ENCODE peak calls at places on chromosomes 13 and 19, in seven cellular contexts. I, M, C, Y, V, N and J are unnamed samples.

GRCh38 chr19:20077791-20078463 is at the start of gene ZNF90:
- DNase-seq in I (peak), M (peak), C (peak), Y (peak), V (peak), N (peak), J (peak)

GRCh38 chr19:15812059-15812722 is 3.3 kb downstream of the OR10H1 start:
- DNase-seq in I (peak), M (no peak), C (peak), Y (no peak), V (no peak), N (no peak), J (no peak)

GRCh38 chr13:109410868-109411267 is 375.5 kb downstream of the IRS2 start:
- DNase-seq in I (no peak), M (no peak), C (no peak), Y (no peak), V (no peak), N (no peak), J (no peak)

GRCh38 chr13:109355129-109355528 is 431.3 kb downstream of the IRS2 start:
- DNase-seq in I (no peak), M (no peak), C (no peak), Y (no peak), V (no peak), N (no peak), J (no peak)

GRCh38 chr19:10961763-10962536 is 1.1 kb downstream of the SMARCA4 start:
- DNase-seq in I (no peak), M (no peak), C (no peak), Y (no peak), V (no peak), N (no peak), J (no peak)

GRCh38 chr13:90926459-90926858 is 421.0 kb upstream of the MIR17HG start:
- DNase-seq in I (no peak), M (no peak), C (no peak), Y (peak), V (peak), N (no peak), J (no peak)

GRCh38 chr13:36096411-36097184 is 34.6 kb downstream of the DCLK1 start:
- DNase-seq in I (no peak), M (no peak), C (no peak), Y (no peak), V (peak), N (no peak), J (no peak)

GRCh38 chr13:43301341-43301969 is 278.1 kb downstream of the DNAJC15 start:
- DNase-seq in I (no peak), M (no peak), C (no peak), Y (peak), V (peak), N (no peak), J (no peak)

GRCh38 chr13:50224534-50224933 is 209.3 kb downstream of the KCNRG start:
- DNase-seq in I (no peak), M (no peak), C (no peak), Y (peak), V (peak), N (no peak), J (peak)

GRCh38 chr19:2922987-2923386 is 21.8 kb downstream of the ZNF77 start:
- DNase-seq in I (no peak), M (no peak), C (no peak), Y (no peak), V (peak), N (no peak), J (no peak)

GRCh38 chr13:46149272-46150133 is 32.5 kb downstream of the LCP1 start:
- DNase-seq in I (no peak), M (no peak), C (no peak), Y (peak), V (peak), N (no peak), J (no peak)

GRCh38 chr19:7618771-7619510 is 10.4 kb downstream of the XAB2 start:
- DNase-seq in I (peak), M (no peak), C (peak), Y (no peak), V (no peak), N (peak), J (no peak)

GRCh38 chr19:1133471-1133929 is 29.7 kb downstream of the GPX4 start:
- DNase-seq in I (peak), M (no peak), C (peak), Y (no peak), V (no peak), N (no peak), J (peak)

GRCh38 chr19:15431396-15432017 is 12.7 kb upstream of the AKAP8L start:
- DNase-seq in I (no peak), M (no peak), C (no peak), Y (no peak), V (no peak), N (peak), J (no peak)

GRCh38 chr13:88339271-88339741 is 668.1 kb downstream of the SLITRK5 start:
- DNase-seq in I (peak), M (no peak), C (peak), Y (no peak), V (no peak), N (no peak), J (no peak)

GRCh38 chr13:114071441-114071840 is 61.0 kb downstream of the RASA3 start:
- DNase-seq in I (no peak), M (no peak), C (no peak), Y (no peak), V (no peak), N (no peak), J (no peak)

GRCh38 chr19:38658462-38659306 is 11.2 kb downstream of the ACTN4 start:
- DNase-seq in I (peak), M (no peak), C (peak), Y (peak), V (peak), N (no peak), J (no peak)

GRCh38 chr13:103250071-103250470 is 183.9 kb upstream of the SLC10A2 start:
- DNase-seq in I (no peak), M (no peak), C (no peak), Y (no peak), V (no peak), N (no peak), J (no peak)

GRCh38 chr13:41864658-41865057 is 96.3 kb downstream of the VWA8 start:
- DNase-seq in I (no peak), M (no peak), C (no peak), Y (no peak), V (no peak), N (no peak), J (no peak)

GRCh38 chr19:3333020-3333583 is 33.3 kb upstream of the NFIC start:
- DNase-seq in I (no peak), M (no peak), C (no peak), Y (no peak), V (no peak), N (no peak), J (no peak)

GRCh38 chr19:35099897-35100275 is 15.7 kb upstream of the FXYD3 start:
- DNase-seq in I (no peak), M (no peak), C (no peak), Y (no peak), V (no peak), N (no peak), J (no peak)

GRCh38 chr19:3589949-3590348 is 4.7 kb downstream of the GIPC3 start:
- DNase-seq in I (no peak), M (no peak), C (no peak), Y (no peak), V (no peak), N (no peak), J (no peak)

GRCh38 chr19:46775642-46776258 is 12.6 kb downstream of the SLC1A5 start:
- DNase-seq in I (no peak), M (no peak), C (no peak), Y (no peak), V (no peak), N (no peak), J (no peak)

GRCh38 chr19:46408611-46409039 is 4.7 kb downstream of the CCDC8 start:
- DNase-seq in I (peak), M (peak), C (peak), Y (no peak), V (no peak), N (no peak), J (no peak)

GRCh38 chr19:35143818-35144217 is 763 bp downstream of the FXYD7 start:
- DNase-seq in I (no peak), M (no peak), C (no peak), Y (no peak), V (no peak), N (no peak), J (no peak)

GRCh38 chr19:54937926-54938325 is 9.4 kb downstream of the NLRP7 start:
- DNase-seq in I (no peak), M (no peak), C (peak), Y (no peak), V (no peak), N (no peak), J (peak)

GRCh38 chr13:113458218-113459065 is 5.2 kb upstream of the ADPRHL1 start:
- DNase-seq in I (no peak), M (no peak), C (no peak), Y (peak), V (peak), N (no peak), J (no peak)

GRCh38 chr13:50080158-50080855 is 65.1 kb downstream of the KCNRG start:
- DNase-seq in I (peak), M (no peak), C (peak), Y (peak), V (peak), N (peak), J (no peak)

GRCh38 chr13:80572308-80572676 is 231.4 kb upstream of the SPRY2 start:
- DNase-seq in I (no peak), M (no peak), C (no peak), Y (no peak), V (no peak), N (no peak), J (no peak)

GRCh38 chr19:18091217-18091608 is 4.5 kb upstream of the IL12RB1 start:
- DNase-seq in I (peak), M (no peak), C (peak), Y (no peak), V (no peak), N (no peak), J (peak)

GRCh38 chr19:39969266-39969665 is 1.7 kb upstream of the PSMC4 start:
- DNase-seq in I (no peak), M (no peak), C (no peak), Y (no peak), V (no peak), N (no peak), J (no peak)

GRCh38 chr19:34480971-34481821 is at the start of gene WTIP:
- DNase-seq in I (peak), M (peak), C (peak), Y (peak), V (peak), N (peak), J (no peak)

GRCh38 chr13:93925976-93926375 is 553.5 kb downstream of the DCT start:
- DNase-seq in I (no peak), M (no peak), C (no peak), Y (no peak), V (no peak), N (no peak), J (no peak)

GRCh38 chr13:93927431-93927830 is 552.1 kb downstream of the DCT start:
- DNase-seq in I (no peak), M (no peak), C (no peak), Y (peak), V (peak), N (no peak), J (no peak)

DNA sequence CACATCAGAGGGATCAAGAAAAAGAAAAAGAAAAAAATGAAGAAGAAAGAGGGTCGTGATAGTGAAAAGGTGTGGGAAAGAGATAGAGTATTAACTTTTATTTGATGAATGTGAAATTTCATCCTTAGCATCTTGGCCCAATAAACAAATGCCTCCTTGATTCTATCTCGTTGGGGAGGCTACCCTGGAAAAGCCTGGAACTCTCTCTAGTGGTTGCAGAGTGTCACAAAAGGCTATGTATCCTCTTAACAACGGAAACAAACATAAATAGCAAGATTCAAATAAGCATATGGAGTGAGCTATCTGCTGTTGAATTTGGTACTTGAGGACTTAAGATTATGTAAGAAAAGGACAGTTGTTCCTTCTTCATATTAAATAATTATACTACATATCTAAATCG is 557.4 kb downstream of the DCT start:
- DNase-seq in I (no peak), M (no peak), C (no peak), Y (no peak), V (no peak), N (no peak), J (no peak)
- TF ChIP-seq CTCF in I (no peak), M (no peak), C (no peak), Y (no peak), V (peak), N (no peak), J (no peak)

DNA sequence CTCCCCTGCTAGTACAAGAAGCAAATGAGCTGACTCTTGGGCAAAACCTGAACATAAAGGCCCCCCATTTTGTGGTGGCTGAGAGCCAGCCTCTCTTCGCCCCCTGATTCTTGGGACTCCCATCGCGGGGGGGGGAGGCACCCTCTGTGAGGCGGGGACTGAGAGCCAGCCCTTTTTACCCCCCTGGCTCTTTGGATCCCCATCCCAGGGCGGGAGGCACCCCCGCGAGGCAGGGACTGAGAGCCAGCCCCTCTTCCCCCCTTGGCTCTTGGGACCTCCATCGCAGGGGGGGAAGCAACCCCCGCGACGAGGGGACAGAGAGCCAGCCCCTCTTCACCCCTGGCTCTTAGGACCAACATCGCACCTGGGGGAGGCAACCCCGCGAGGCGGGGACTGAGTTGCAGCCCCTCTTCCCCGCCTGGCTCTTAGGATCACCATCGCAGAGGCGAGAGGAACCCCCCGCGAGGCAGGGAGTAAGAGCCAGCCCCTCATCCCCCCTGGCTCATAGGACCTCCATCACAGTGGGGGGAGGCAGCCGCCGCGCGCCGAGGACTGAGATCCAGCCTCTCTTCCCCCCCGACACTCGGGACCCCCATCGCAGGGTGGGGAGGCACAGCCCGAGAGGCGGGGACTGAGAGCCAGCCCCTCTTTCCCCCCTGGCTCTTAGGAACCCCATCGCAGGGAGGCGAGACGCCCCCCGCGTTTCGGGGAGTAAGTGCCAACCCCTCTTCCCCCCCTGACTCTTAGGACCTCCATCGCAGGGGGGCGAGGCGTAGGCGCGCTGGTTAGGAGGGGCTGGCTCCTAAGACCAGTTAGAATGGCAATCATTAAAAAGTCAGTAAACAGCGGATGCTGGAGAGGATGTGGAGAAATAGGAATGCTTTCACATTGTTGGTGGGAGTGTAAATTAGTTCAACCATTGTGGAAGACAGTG is 2428.4 kb upstream of the PCDH20 start:
- DNase-seq in I (no peak), M (no peak), C (no peak), Y (no peak), V (no peak), N (no peak), J (no peak)
- H3K4me3 ChIP-seq in I (no peak), M (no peak), C (no peak), Y (no peak), V (no peak), N (no peak), J (no peak)

DNA sequence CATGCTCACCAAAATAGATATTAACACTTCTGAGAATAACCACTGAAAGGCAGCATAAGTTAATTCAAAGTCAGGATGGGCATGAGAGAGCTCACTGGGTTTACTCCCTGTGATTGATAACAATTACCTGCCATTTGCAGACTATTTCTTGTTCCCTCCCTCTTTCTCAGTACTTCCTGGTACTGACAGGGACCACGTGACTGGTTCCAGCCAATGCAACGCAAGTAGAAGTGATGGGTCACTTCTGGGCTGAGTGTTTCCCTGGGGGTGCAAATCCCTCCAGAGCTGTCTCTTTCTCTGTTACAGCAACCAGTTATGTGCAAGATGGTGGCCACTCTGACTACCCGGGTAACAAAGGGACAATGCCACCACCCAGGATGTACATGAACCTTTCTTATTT is 118.8 kb downstream of the EFNB2 start:
- DNase-seq in I (no peak), M (no peak), C (no peak), Y (no peak), V (no peak), N (no peak), J (no peak)
- TF ChIP-seq CTCF in I (no peak), M (no peak), C (no peak), Y (no peak), V (no peak), N (no peak), J (no peak)

DNA sequence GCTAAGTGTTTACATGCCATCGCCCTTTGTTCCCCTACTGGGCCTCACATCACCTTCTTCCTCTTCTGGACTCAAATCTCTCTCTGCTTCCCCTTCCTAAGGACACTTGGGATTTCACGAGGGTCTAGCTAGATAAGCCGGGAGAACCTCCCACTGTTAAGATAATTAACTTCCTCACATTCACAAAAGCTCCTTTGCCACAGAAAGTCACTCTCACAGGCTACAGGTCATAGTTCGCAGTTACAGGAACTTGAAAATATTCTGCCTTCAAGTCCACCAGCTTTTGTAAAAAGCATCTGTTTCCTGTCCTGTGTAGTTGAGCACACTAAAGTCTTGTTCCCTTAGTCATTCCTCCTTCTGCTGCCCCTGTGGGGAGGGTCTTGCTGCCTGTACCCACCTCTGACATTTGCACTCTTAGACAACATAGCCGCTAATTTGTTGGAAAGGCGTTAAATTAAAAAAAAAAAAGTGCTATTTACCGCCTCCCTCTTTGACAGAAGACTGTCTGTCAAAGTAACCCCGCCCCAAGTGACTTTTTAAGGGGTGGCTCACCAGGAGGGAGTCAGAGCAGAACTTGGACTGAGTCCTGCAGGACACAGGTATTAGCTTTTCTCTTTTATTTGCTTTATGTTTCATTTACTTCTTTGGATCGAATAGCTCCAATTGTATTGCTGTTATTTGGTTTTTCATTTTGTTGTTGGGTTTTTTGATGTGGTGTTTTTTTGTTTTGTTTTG is 26.8 kb upstream of the CEACAM21 start:
- DNase-seq in I (peak), M (no peak), C (peak), Y (no peak), V (no peak), N (no peak), J (no peak)
- H3K4me3 ChIP-seq in I (no peak), M (peak), C (peak), Y (no peak), V (no peak), N (peak), J (peak)

GRCh38 chr19:13847033-13847899 is 29.7 kb upstream of the NANOS3 start:
- DNase-seq in I (peak), M (peak), C (peak), Y (peak), V (peak), N (peak), J (no peak)
- TF ChIP-seq CTCF in I (peak), M (no peak), C (peak), Y (no peak), V (no peak), N (no peak), J (no peak)

GRCh38 chr13:28494861-28495585 is at the start of gene FLT1:
- DNase-seq in I (no peak), M (no peak), C (no peak), Y (no peak), V (peak), N (no peak), J (no peak)
- H3K4me3 ChIP-seq in I (no peak), M (peak), C (peak), Y (peak), V (peak), N (peak), J (peak)

GRCh38 chr19:28239270-28239669 is 973.7 kb downstream of the UQCRFS1 start:
- DNase-seq in I (peak), M (no peak), C (no peak), Y (no peak), V (no peak), N (no peak), J (no peak)

GRCh38 chr19:28245937-28246336 is 967.0 kb downstream of the UQCRFS1 start:
- DNase-seq in I (no peak), M (no peak), C (no peak), Y (no peak), V (no peak), N (no peak), J (no peak)

GRCh38 chr19:28244966-28245365 is 968.0 kb downstream of the UQCRFS1 start:
- DNase-seq in I (no peak), M (no peak), C (no peak), Y (no peak), V (no peak), N (no peak), J (no peak)

DNA sequence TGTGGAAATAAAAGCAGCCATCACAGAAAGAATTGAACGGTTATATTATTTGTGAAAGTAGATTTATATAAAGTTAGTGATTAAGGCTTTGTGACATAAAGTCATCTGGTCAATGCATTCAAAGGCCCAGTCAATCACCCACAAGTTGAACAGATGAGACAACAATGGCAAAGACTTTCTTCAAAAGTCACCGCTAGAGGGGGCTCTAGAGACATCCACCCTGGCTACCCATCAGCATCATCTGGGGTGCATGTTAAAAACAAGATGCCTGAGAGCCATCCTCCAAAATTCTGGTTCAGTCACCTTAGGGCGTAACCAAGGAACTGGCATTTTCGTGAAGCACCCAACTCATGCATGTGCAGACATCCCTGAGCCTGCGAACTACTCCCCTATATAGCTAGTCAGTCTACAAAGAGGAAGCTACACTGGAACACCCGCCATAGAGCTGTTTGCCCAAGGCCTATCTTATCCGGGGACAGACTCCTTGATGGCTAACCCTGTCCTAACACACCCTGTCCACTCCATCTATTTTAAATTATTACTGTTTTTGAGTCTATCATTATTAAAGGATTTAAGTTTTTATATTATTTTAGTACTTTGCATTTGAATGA is 970.5 kb downstream of the UQCRFS1 start:
- DNase-seq in I (peak), M (no peak), C (peak), Y (no peak), V (peak), N (no peak), J (no peak)
- TF ChIP-seq CTCF in I (no peak), M (no peak), C (peak), Y (peak), V (peak), N (no peak), J (peak)